ENCODE peak calls at places on chromosomes 1 and 21, in seven cellular contexts. U is naive thymus-derived CD4-positive, alpha-beta T cell; N is CD4-positive, alpha-beta T cell; A is PC-9; J is fibroblast of lung; W is pancreas; R is GM23338. Z is an unnamed sample.

GRCh38 chr21:16842716-16843115 is 670.1 kb upstream of the CXADR start:
- DNase-seq in J (peak), U (no peak), A (no peak), W (no peak), R (no peak), N (no peak), Z (no peak)

GRCh38 chr21:26964379-26964778 is 2.5 kb downstream of the ADAMTS5 start:
- DNase-seq in N (no peak), J (no peak), W (no peak), U (no peak), R (peak), A (no peak), Z (no peak)

GRCh38 chr1:160954158-160955104 is at the start of gene ITLN2:
- DNase-seq in W (peak), U (peak), R (peak), N (peak), J (peak), A (peak), Z (peak)

GRCh38 chr1:78291443-78291842 is 199.3 kb upstream of the PTGFR start:
- DNase-seq in N (no peak), U (no peak), W (no peak), J (no peak), R (no peak), A (no peak), Z (no peak)

GRCh38 chr1:223248787-223249175 is 105.7 kb upstream of the TLR5 start:
- DNase-seq in A (no peak), U (peak), N (peak), R (no peak), J (no peak), W (no peak), Z (no peak)

GRCh38 chr21:38236232-38236631 is 20.6 kb upstream of the KCNJ15 start:
- DNase-seq in U (no peak), A (no peak), J (no peak), N (no peak), R (peak), W (no peak), Z (no peak)

GRCh38 chr1:115114308-115114707 is 25.0 kb upstream of the TSPAN2 start:
- DNase-seq in R (no peak), A (peak), N (no peak), U (no peak), J (peak), W (no peak), Z (no peak)

GRCh38 chr1:40783001-40783905 is at the start of gene KCNQ4:
- DNase-seq in W (peak), A (peak), U (no peak), N (no peak), J (peak), R (peak), Z (no peak)

GRCh38 chr1:67257173-67257535 is 50.5 kb upstream of the IL12RB2 start:
- DNase-seq in R (no peak), J (no peak), N (no peak), W (no peak), U (no peak), A (no peak), Z (no peak)

GRCh38 chr1:38045431-38046332 is 911 bp downstream of the POU3F1 start:
- DNase-seq in N (no peak), R (peak), J (no peak), W (no peak), A (no peak), U (no peak), Z (no peak)

GRCh38 chr1:98322966-98323365 is 338.6 kb upstream of the SNX7 start:
- DNase-seq in J (peak), W (no peak), U (no peak), N (no peak), R (no peak), A (no peak), Z (no peak)

GRCh38 chr1:98321191-98321590 is 340.3 kb upstream of the SNX7 start:
- DNase-seq in J (no peak), A (no peak), W (no peak), R (no peak), N (no peak), U (no peak), Z (no peak)

GRCh38 chr1:98323906-98324358 is 337.6 kb upstream of the SNX7 start:
- DNase-seq in R (peak), N (no peak), U (no peak), W (no peak), J (peak), A (peak), Z (peak)

GRCh38 chr1:98325646-98326441 is 335.7 kb upstream of the SNX7 start:
- DNase-seq in R (no peak), J (peak), A (peak), W (peak), N (no peak), U (no peak), Z (peak)

DNA sequence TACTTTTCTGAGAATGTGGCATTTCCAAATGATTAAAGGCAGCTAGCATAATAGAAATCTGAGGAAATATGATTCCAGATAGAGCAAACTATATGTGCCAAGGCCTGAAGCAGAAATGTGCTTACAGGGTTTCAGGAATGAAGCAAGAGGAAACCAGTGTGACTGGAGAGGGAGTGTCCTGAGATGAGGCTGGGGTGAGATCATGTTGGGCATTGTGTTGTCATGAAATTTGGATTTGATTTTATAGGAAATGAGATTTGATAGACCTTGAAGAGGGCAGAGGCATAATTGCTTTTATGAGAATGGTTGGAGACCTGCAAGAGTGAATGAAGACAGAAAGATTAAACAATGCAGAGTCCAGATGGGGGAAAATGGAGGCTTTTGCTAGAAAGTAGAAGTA is 338.1 kb upstream of the SNX7 start:
- DNase-seq in A (peak), J (peak), R (no peak), N (no peak), W (no peak), U (no peak), Z (peak)
- H3K27ac ChIP-seq in A (peak), J (peak), R (no peak), N (no peak), W (no peak), U (no peak), Z (peak)

GRCh38 chr1:192557841-192558595 is 17.6 kb upstream of the RGS1 start:
- DNase-seq in J (peak), N (no peak), U (no peak), R (no peak), A (no peak), W (no peak), Z (no peak)
- H3K27ac ChIP-seq in J (peak), N (no peak), U (no peak), R (no peak), A (no peak), W (no peak), Z (peak)

GRCh38 chr1:217004776-217005436 is 281.7 kb upstream of the ESRRG start:
- DNase-seq in A (no peak), J (no peak), R (no peak), U (no peak), N (no peak), W (no peak), Z (no peak)
- H3K27ac ChIP-seq in A (no peak), J (no peak), R (no peak), U (no peak), N (no peak), W (no peak), Z (no peak)

DNA sequence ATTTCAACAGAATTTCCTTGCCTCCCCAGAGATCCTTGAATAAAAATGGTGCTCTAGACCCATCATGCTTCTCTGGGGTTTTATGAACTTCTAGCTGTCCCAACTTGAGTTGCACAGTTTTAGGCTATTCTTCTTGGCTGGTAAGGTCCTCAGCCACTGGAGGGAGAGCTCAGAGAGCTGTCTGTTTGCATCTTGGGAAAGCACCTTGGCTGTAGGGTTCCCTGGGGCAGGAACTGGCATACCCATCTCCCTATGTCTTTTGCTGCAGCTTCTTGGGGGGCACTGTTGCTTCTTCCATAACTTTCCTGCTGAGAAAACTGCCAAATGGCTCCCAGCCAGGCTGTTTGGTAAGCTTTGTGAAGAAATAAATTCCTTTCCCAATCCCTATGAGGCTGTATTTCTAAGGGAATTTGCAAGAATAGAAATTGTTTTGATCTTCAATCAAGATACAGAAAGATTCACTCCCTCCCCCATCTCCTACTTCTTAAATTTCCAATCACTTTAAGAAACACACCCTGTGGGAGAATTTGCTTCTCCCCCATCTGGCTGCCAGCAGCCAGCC is 8.2 kb upstream of the FMOD start:
- DNase-seq in J (peak), N (no peak), R (no peak), W (no peak), A (no peak), U (no peak), Z (no peak)
- H3K27ac ChIP-seq in J (no peak), N (no peak), R (no peak), W (no peak), A (no peak), U (no peak), Z (no peak)

GRCh38 chr1:154956557-154956956 is 658 bp upstream of the PBXIP1 start:
- DNase-seq in A (no peak), W (no peak), N (no peak), U (no peak), R (no peak), J (no peak), Z (no peak)
- H3K27ac ChIP-seq in A (no peak), W (peak), N (peak), U (peak), R (no peak), J (peak), Z (peak)

Z was measured in DND-41.